ENCODE peak calls at places on chromosome 3, in eight cellular contexts. One of them, this sample, is unnamed.

GRCh38 chr3:139357899-139358298 is 14.1 kb downstream of the MRPS22 start:
- DNase-seq in RPMI8226: no peak
- DNase-seq in stimulated activated naive CD4-positive, alpha-beta T cell: no peak
- DNase-seq in GF-D8: no peak
- DNase-seq in A549: no peak
- DNase-seq in T-helper 17 cell: no peak
- DNase-seq in HuH-7.5: no peak
- DNase-seq in RCC 7860: no peak
- DNase-seq in this sample: no peak

GRCh38 chr3:114285648-114286230 is 8.1 kb upstream of the TIGIT start:
- DNase-seq in RPMI8226: no peak
- DNase-seq in stimulated activated naive CD4-positive, alpha-beta T cell: no peak
- DNase-seq in GF-D8: no peak
- DNase-seq in A549: no peak
- DNase-seq in T-helper 17 cell: no peak
- DNase-seq in HuH-7.5: no peak
- DNase-seq in RCC 7860: no peak
- DNase-seq in this sample: no peak

GRCh38 chr3:39892068-39892467 is 82.7 kb downstream of the MYRIP start:
- DNase-seq in RPMI8226: no peak
- DNase-seq in stimulated activated naive CD4-positive, alpha-beta T cell: no peak
- DNase-seq in GF-D8: no peak
- DNase-seq in A549: no peak
- DNase-seq in T-helper 17 cell: no peak
- DNase-seq in HuH-7.5: no peak
- DNase-seq in RCC 7860: no peak
- DNase-seq in this sample: no peak

GRCh38 chr3:49316696-49317457 is 23.0 kb downstream of the USP4 start:
- DNase-seq in RPMI8226: no peak
- DNase-seq in stimulated activated naive CD4-positive, alpha-beta T cell: no peak
- DNase-seq in GF-D8: no peak
- DNase-seq in A549: no peak
- DNase-seq in T-helper 17 cell: no peak
- DNase-seq in HuH-7.5: no peak
- DNase-seq in RCC 7860: no peak
- DNase-seq in this sample: no peak

GRCh38 chr3:2714856-2715255 is 395.3 kb downstream of the IL5RA start:
- DNase-seq in RPMI8226: no peak
- DNase-seq in stimulated activated naive CD4-positive, alpha-beta T cell: no peak
- DNase-seq in GF-D8: no peak
- DNase-seq in A549: no peak
- DNase-seq in T-helper 17 cell: no peak
- DNase-seq in HuH-7.5: no peak
- DNase-seq in RCC 7860: no peak
- DNase-seq in this sample: no peak

GRCh38 chr3:177358085-177358967 is 161.0 kb upstream of the TBL1XR1 start:
- DNase-seq in RPMI8226: peak; percentile 99
- DNase-seq in stimulated activated naive CD4-positive, alpha-beta T cell: peak; percentile 20
- DNase-seq in GF-D8: peak; percentile 86
- DNase-seq in A549: peak; percentile 92
- DNase-seq in T-helper 17 cell: peak; percentile 23
- DNase-seq in HuH-7.5: peak; percentile 75
- DNase-seq in RCC 7860: peak; percentile 91
- DNase-seq in this sample: peak; percentile 36

GRCh38 chr3:148075829-148076716 is 621.6 kb upstream of the AGTR1 start:
- DNase-seq in RPMI8226: peak; percentile 37
- DNase-seq in stimulated activated naive CD4-positive, alpha-beta T cell: no peak
- DNase-seq in GF-D8: no peak
- DNase-seq in A549: peak; percentile 62
- DNase-seq in T-helper 17 cell: no peak
- DNase-seq in HuH-7.5: peak; percentile 24
- DNase-seq in RCC 7860: peak; percentile 19
- DNase-seq in this sample: peak; percentile 27

GRCh38 chr3:141094851-141095545 is 43.9 kb downstream of the SPSB4 start:
- DNase-seq in RPMI8226: no peak
- DNase-seq in stimulated activated naive CD4-positive, alpha-beta T cell: no peak
- DNase-seq in GF-D8: no peak
- DNase-seq in A549: no peak
- DNase-seq in T-helper 17 cell: no peak
- DNase-seq in HuH-7.5: no peak
- DNase-seq in RCC 7860: no peak
- DNase-seq in this sample: no peak

GRCh38 chr3:29453278-29453961 is 172.5 kb downstream of the RBMS3 start:
- DNase-seq in RPMI8226: peak; percentile 83
- DNase-seq in stimulated activated naive CD4-positive, alpha-beta T cell: no peak
- DNase-seq in GF-D8: no peak
- DNase-seq in A549: no peak
- DNase-seq in T-helper 17 cell: no peak
- DNase-seq in HuH-7.5: no peak
- DNase-seq in RCC 7860: peak; percentile 25
- DNase-seq in this sample: no peak

GRCh38 chr3:113283306-113283705 is 71.9 kb downstream of the BOC start:
- DNase-seq in RPMI8226: no peak
- DNase-seq in stimulated activated naive CD4-positive, alpha-beta T cell: no peak
- DNase-seq in GF-D8: no peak
- DNase-seq in A549: no peak
- DNase-seq in T-helper 17 cell: no peak
- DNase-seq in HuH-7.5: no peak
- DNase-seq in RCC 7860: no peak
- DNase-seq in this sample: no peak

GRCh38 chr3:28348286-28348636 is 260 bp upstream of the ZCWPW2 start:
- DNase-seq in RPMI8226: no peak
- DNase-seq in stimulated activated naive CD4-positive, alpha-beta T cell: no peak
- DNase-seq in GF-D8: no peak
- DNase-seq in A549: no peak
- DNase-seq in T-helper 17 cell: no peak
- DNase-seq in HuH-7.5: no peak
- DNase-seq in RCC 7860: no peak
- DNase-seq in this sample: no peak

GRCh38 chr3:134824676-134825290 is 29.7 kb downstream of the EPHB1 start:
- DNase-seq in RPMI8226: no peak
- DNase-seq in stimulated activated naive CD4-positive, alpha-beta T cell: no peak
- DNase-seq in GF-D8: no peak
- DNase-seq in A549: no peak
- DNase-seq in T-helper 17 cell: no peak
- DNase-seq in HuH-7.5: no peak
- DNase-seq in RCC 7860: no peak
- DNase-seq in this sample: no peak

GRCh38 chr3:11059090-11059798 is 66.7 kb downstream of the SLC6A1 start:
- DNase-seq in RPMI8226: peak; percentile 69
- DNase-seq in stimulated activated naive CD4-positive, alpha-beta T cell: no peak
- DNase-seq in GF-D8: no peak
- DNase-seq in A549: peak; percentile 69
- DNase-seq in T-helper 17 cell: no peak
- DNase-seq in HuH-7.5: peak; percentile 86
- DNase-seq in RCC 7860: peak; percentile 54
- DNase-seq in this sample: peak; percentile 77

GRCh38 chr3:10553586-10554235 is 48.3 kb upstream of the ATP2B2 start:
- DNase-seq in RPMI8226: no peak
- DNase-seq in stimulated activated naive CD4-positive, alpha-beta T cell: no peak
- DNase-seq in GF-D8: no peak
- DNase-seq in A549: no peak
- DNase-seq in T-helper 17 cell: no peak
- DNase-seq in HuH-7.5: no peak
- DNase-seq in RCC 7860: no peak
- DNase-seq in this sample: peak; percentile 49